ENCODE peak calls at places on chromosome 7, in five cellular contexts. S is neuronal stem cell, Z is mesendoderm, W is IMR-90, T is H1. K is an unnamed sample.
A peak's percentile ranks its signal among the peaks of the same experiment; 100 is the strongest.

GRCh38 chr7:99499356-99499712 is 747 bp downstream of the ZNF394 start:
- DNase-seq in T (no peak), W (no peak), S (no peak), Z (no peak), K (no peak)

GRCh38 chr7:26398436-26399308 is 107.0 kb downstream of the SNX10 start:
- DNase-seq in Z (peak; percentile 70), T (no peak), S (peak; percentile 76), W (peak; percentile 18), K (peak; percentile 52)

GRCh38 chr7:82015751-82016150 is 245.9 kb upstream of the HGF start:
- DNase-seq in T (no peak), S (no peak), Z (peak; percentile 13), W (peak; percentile 17), K (no peak)

GRCh38 chr7:122829962-122830361 is 56.3 kb downstream of the CADPS2 start:
- DNase-seq in W (no peak), S (no peak), T (no peak), Z (no peak), K (no peak)

GRCh38 chr7:42883950-42884349 is 27.9 kb downstream of the C7orf25 start:
- DNase-seq in Z (peak; percentile 47), S (no peak), T (no peak), W (peak; percentile 22), K (no peak)

GRCh38 chr7:17625038-17625437 is 315.3 kb downstream of the SNX13 start:
- DNase-seq in W (peak; percentile 95), Z (no peak), S (no peak), T (no peak), K (peak; percentile 92)

GRCh38 chr7:77415474-77415821 is 701 bp downstream of the GSAP start:
- DNase-seq in T (no peak), Z (no peak), S (no peak), W (no peak), K (no peak)

GRCh38 chr7:138919256-138919655 is 61.9 kb downstream of the KIAA1549 start:
- DNase-seq in Z (no peak), S (no peak), T (no peak), W (peak; percentile 64), K (peak; percentile 22)

GRCh38 chr7:82294258-82294855 is 149.2 kb downstream of the CACNA2D1 start:
- DNase-seq in T (no peak), W (peak; percentile 13), Z (no peak), S (no peak), K (no peak)

GRCh38 chr7:159094030-159094740 is 50.5 kb downstream of the VIPR2 start:
- DNase-seq in Z (no peak), W (no peak), T (no peak), S (no peak), K (no peak)

GRCh38 chr7:24381919-24382505 is 98.0 kb downstream of the NPY start:
- DNase-seq in W (no peak), S (no peak), Z (peak; percentile 53), T (no peak), K (peak; percentile 49)

GRCh38 chr7:127582361-127582760 is 3.0 kb downstream of the GCC1 start:
- DNase-seq in Z (no peak), W (no peak), S (no peak), T (no peak), K (no peak)

GRCh38 chr7:75698358-75698757 is 40.4 kb downstream of the HIP1 start:
- DNase-seq in S (no peak), Z (no peak), W (no peak), T (no peak), K (no peak)

GRCh38 chr7:145893925-145894535 is 222.6 kb upstream of the CNTNAP2 start:
- DNase-seq in T (no peak), Z (no peak), S (no peak), W (no peak), K (no peak)

GRCh38 chr7:66198461-66198860 is 6.7 kb upstream of the TPST1 start:
- DNase-seq in T (no peak), W (no peak), Z (no peak), S (no peak), K (no peak)

GRCh38 chr7:132255898-132256297 is 320.4 kb downstream of the PLXNA4 start:
- DNase-seq in Z (no peak), T (no peak), S (no peak), W (no peak), K (no peak)

GRCh38 chr7:116644628-116645027 is 27.4 kb upstream of the MET start:
- DNase-seq in Z (no peak), S (no peak), T (no peak), W (no peak), K (no peak)

GRCh38 chr7:138243430-138243829 is 167.2 kb downstream of the AKR1D1 start:
- DNase-seq in Z (peak; percentile 99), W (no peak), T (peak; percentile 91), S (peak; percentile 86), K (peak; percentile 12)

GRCh38 chr7:151320263-151320845 is 21.3 kb upstream of the NUB1 start:
- DNase-seq in T (no peak), Z (no peak), S (no peak), W (no peak), K (no peak)

GRCh38 chr7:90626011-90626410 is 29.9 kb downstream of the CDK14 start:
- DNase-seq in Z (peak; percentile 85), T (no peak), S (no peak), W (peak; percentile 82), K (peak; percentile 71)

GRCh38 chr7:29890251-29890650 is 83.9 kb downstream of the WIPF3 start:
- DNase-seq in W (no peak), Z (no peak), S (no peak), T (no peak), K (no peak)

GRCh38 chr7:73900286-73900685 is 39.3 kb downstream of the TMEM270 start:
- DNase-seq in T (no peak), S (no peak), Z (peak; percentile 65), W (no peak), K (no peak)

GRCh38 chr7:106869954-106870353 is 4.9 kb downstream of the PIK3CG start:
- DNase-seq in T (no peak), Z (no peak), W (no peak), S (no peak), K (no peak)
- H3K4me1 ChIP-seq in T (no peaks in the 10 kb centered on the region), Z (peaks cover 2% of the 10 kb centered on the region), W (no peaks in the 10 kb centered on the region), S (no peaks in the 10 kb centered on the region), K (no peaks in the 10 kb centered on the region)

DNA sequence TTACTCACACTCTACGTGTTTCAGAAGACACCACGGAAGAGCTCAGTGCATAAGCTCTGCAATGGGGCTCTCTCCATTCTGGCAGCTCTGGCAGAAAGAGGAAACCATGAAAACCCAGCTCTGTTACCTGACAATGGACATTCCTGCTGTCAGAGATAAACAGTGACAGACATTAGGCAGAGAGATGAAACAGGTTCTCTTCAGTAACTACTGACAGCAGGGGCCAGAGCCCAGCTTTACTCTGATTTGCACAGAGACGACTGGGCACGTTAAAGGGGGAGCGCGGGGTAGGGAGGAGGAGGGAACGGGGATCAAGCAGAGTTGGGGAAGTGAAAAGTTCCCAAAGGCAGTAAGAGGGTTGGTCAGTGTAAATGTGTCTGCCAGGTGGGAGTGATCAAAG is 206.1 kb downstream of the RAMP3 start:
- DNase-seq in W (no peak), S (no peak), Z (peak; percentile 40), T (no peak), K (no peak)
- H3K4me3 ChIP-seq in W (no peak overlapping the region), S (no peak overlapping the region), Z (no peak overlapping the region), T (no peak overlapping the region), K (no peak overlapping the region)

GRCh38 chr7:577971-578370 is 58.3 kb upstream of the PDGFA start:
- DNase-seq in S (no peak), Z (peak; percentile 36), T (no peak), W (no peak), K (no peak)
- H2BK15ac ChIP-seq in S (no peak overlapping the region), Z (no peak overlapping the region), T (no peak overlapping the region), W (no peak overlapping the region), K (no peak overlapping the region)

DNA sequence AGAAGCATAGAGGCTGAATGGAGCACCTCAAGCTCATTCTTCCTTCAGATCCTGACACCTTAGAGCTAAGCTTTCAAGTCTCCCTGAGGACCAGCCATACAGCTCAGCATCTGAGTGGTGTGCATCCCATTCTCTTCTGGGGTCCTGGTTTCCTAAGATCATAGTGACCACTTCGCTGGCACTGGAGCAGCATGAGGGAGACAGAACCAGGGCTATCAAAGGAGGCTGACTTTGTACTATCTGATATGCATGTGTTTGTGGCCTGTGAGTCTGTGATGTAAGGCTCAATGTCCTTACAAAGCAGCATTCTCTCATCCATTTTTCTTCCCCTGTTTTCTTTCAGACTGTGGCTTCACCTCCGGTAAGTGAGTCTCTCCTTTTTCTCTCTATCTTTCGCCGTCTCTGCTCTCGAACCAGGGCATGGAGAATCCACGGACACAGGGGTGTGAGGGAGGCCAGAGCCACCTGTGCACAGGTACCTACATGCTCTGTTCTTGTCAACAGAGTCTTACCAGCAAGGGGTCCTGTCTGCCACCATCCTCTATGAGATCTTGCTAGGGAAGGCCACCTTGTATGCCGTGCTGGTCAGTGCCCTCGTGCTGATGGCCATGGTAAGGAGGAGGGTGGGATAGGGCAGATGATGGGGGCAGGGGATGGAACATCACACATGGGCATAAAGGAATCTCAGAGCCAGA is 31.0 kb downstream of the PRSS2 start:
- DNase-seq in S (no peak), Z (no peak), T (no peak), W (no peak), K (no peak)
- H3K4me1 ChIP-seq in S (peaks cover 9% of the 10 kb centered on the region), Z (no peaks in the 10 kb centered on the region), T (peaks cover 5% of the 10 kb centered on the region), W (no peaks in the 10 kb centered on the region), K (peaks cover 10% of the 10 kb centered on the region)

DNA sequence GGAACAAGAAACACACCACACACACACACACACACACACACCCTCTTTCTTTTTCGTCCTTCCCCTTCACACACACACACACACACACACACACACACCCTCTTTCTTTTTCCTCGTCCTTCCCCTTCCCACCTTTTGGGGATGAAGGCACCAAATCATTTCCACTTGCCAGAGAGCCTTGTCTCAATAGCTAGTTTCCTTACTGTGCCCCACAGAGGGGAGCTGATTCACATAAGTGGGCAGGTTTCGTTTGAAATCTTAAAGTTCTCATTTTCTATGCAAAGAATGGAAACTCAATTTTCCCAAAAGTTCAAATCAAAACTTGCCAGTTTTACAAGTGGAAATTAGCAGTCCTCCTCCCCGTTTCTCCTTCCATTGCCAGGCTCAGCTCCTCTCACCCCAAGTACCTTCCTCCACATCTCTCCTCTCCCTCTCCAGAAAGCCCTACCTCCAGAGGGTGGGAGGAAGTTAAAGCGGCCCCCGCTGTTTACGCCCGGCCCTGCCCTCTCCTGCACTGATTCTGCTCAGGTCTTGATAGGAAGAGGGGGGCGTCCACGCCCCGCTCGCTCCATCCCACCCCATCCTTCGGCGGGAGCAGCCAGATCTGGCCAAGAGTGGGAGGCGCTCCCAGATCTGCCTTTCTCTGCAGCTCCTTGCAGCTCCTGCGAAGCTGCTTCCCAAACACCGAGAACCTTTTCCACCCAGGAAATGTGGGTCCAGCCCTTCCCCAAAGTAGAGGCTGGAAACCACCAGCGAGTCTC is 1.3 kb downstream of the CTTNBP2 start:
- DNase-seq in Z (peak; percentile 59), W (no peak), S (peak; percentile 47), T (no peak), K (peak; percentile 51)
- H3K4me3 ChIP-seq in Z (peak overlapping the region; percentile 75), W (peak overlapping the region; percentile 68), S (peak overlapping the region; percentile 60), T (peak overlapping the region; percentile 88), K (peak overlapping the region; percentile 78)

DNA sequence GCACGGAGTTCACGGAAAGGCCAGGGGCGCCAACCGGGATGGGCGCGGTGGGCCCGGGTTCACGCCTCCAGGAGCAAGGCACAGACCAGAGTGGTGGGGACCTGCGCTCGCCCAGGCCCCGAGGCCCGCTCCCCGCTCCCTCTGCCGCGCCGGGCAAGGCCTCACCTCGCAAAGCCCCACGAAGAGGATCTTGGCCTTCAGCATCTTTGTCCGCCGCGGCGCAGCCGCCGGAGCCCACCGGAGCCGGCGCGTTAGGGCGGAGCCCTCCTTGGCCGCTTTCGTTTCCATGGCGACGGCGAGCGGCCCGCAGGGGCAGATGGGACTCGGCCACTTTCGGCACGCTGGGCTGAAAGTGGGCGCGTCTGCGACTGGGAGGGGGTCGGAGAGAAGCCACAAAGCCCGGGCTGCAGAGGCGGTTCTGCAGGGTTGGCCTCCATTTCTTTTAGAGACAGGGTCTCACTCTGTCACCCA is 944.4 kb upstream of the ZNF722 start:
- DNase-seq in W (no peak), T (no peak), S (no peak), Z (no peak), K (no peak)
- H2BK15ac ChIP-seq in W (no peak overlapping the region), T (no peak overlapping the region), S (no peak overlapping the region), Z (no peak overlapping the region), K (no peak overlapping the region)

K was measured in mesenchymal stem cell.